ENCODE peak calls at places on chromosomes 1 and 21, in eight cellular contexts. J is GM10248, A is HFF-Myc, B is NT2/D1, S is T-helper 9 cell, Q is NCI-H1092 treated with DMSO at 0.1 percent for 48 hours, M is KBM-7, C is NCI-H345. V is an unnamed sample.

GRCh38 chr1:200869753-200870391 is 2.9 kb upstream of the GPR25 start:
- DNase-seq in J (peak; percentile 69), A (no peak), B (no peak), S (no peak), Q (no peak), M (no peak), C (no peak), V (no peak)

GRCh38 chr21:33229099-33229775 is 501 bp upstream of the IFNAR2 start:
- DNase-seq in J (no peak), A (no peak), B (no peak), S (no peak), Q (no peak), M (no peak), C (no peak), V (no peak)

GRCh38 chr1:215045647-215046308 is 36.8 kb upstream of the KCNK2 start:
- DNase-seq in J (no peak), A (no peak), B (no peak), S (no peak), Q (no peak), M (no peak), C (no peak), V (no peak)

GRCh38 chr1:113003751-113004690 is 48.0 kb upstream of the SLC16A1 start:
- DNase-seq in J (no peak), A (no peak), B (no peak), S (no peak), Q (no peak), M (no peak), C (no peak), V (no peak)

GRCh38 chr21:33075128-33075527 is 5.2 kb downstream of the OLIG1 start:
- DNase-seq in J (no peak), A (no peak), B (peak; percentile 72), S (no peak), Q (no peak), M (no peak), C (no peak), V (peak; percentile 10)

GRCh38 chr1:85078903-85079302 is 30.6 kb upstream of the MCOLN3 start:
- DNase-seq in J (no peak), A (no peak), B (no peak), S (no peak), Q (no peak), M (peak; percentile 21), C (no peak), V (no peak)

GRCh38 chr21:42117229-42118048 is 46.3 kb downstream of the UMODL1 start:
- DNase-seq in J (peak; percentile 84), A (peak; percentile 49), B (peak; percentile 73), S (peak; percentile 67), Q (peak; percentile 82), M (peak; percentile 92), C (peak; percentile 90), V (no peak)

GRCh38 chr1:21914880-21915640 is 22.1 kb downstream of the HSPG2 start:
- DNase-seq in J (no peak), A (no peak), B (no peak), S (no peak), Q (peak; percentile 85), M (no peak), C (no peak), V (no peak)

GRCh38 chr1:211738709-211739301 is 63.4 kb upstream of the NEK2 start:
- DNase-seq in J (peak; percentile 51), A (no peak), B (no peak), S (no peak), Q (no peak), M (peak; percentile 28), C (no peak), V (no peak)

GRCh38 chr1:231528175-231529029 is at the start of gene TSNAX:
- DNase-seq in J (peak; percentile 95), A (peak; percentile 76), B (peak; percentile 97), S (peak; percentile 81), Q (peak; percentile 96), M (peak; percentile 97), C (peak; percentile 95), V (peak; percentile 75)

GRCh38 chr1:6612641-6613360 is 730 bp upstream of the PHF13 start:
- DNase-seq in J (peak; percentile 76), A (no peak), B (no peak), S (peak; percentile 27), Q (no peak), M (peak; percentile 49), C (peak; percentile 80), V (no peak)